ENCODE peak calls at places on chromosome 16, in ten cellular contexts. One of them, this sample, is unnamed.

GRCh38 chr16:85757341-85757822 is 6.5 kb upstream of the C16orf74 start:
- DNase-seq in cardiac muscle cell: no peak
- DNase-seq in ascending aorta: no peak
- DNase-seq in EL: peak
- DNase-seq in B cell: peak
- DNase-seq in activated CD4-positive, CD25-positive, alpha-beta regulatory T cell: no peak
- DNase-seq in SK-N-DZ: no peak
- DNase-seq in stimulated activated CD8-positive, alpha-beta memory T cell treated with anti-CD3 and anti-CD28 coated beads, Interleukin-2, amount 100 ng/mL, for 1 hour: no peak
- DNase-seq in HT1080: peak
- DNase-seq in stimulated activated naive CD8-positive, alpha-beta T cell treated with anti-CD3 and anti-CD28 coated beads, Interleukin-15, amount 100 ng/mL, for 72 hours: peak
- DNase-seq in this sample: no peak

GRCh38 chr16:67084345-67085028 is 25.3 kb upstream of the PHAF1 start:
- DNase-seq in HT1080: no peak
- DNase-seq in stimulated activated naive CD8-positive, alpha-beta T cell treated with anti-CD3 and anti-CD28 coated beads, Interleukin-15, amount 100 ng/mL, for 72 hours: no peak
- DNase-seq in cardiac muscle cell: peak
- DNase-seq in activated CD4-positive, CD25-positive, alpha-beta regulatory T cell: no peak
- DNase-seq in B cell: no peak
- DNase-seq in ascending aorta: no peak
- DNase-seq in EL: no peak
- DNase-seq in SK-N-DZ: no peak
- DNase-seq in stimulated activated CD8-positive, alpha-beta memory T cell treated with anti-CD3 and anti-CD28 coated beads, Interleukin-2, amount 100 ng/mL, for 1 hour: no peak
- DNase-seq in this sample: no peak

GRCh38 chr16:2339521-2340484 is 725 bp downstream of the ABCA3 start:
- DNase-seq in HT1080: peak
- DNase-seq in cardiac muscle cell: peak
- DNase-seq in stimulated activated CD8-positive, alpha-beta memory T cell treated with anti-CD3 and anti-CD28 coated beads, Interleukin-2, amount 100 ng/mL, for 1 hour: no peak
- DNase-seq in B cell: peak
- DNase-seq in EL: peak
- DNase-seq in SK-N-DZ: peak
- DNase-seq in activated CD4-positive, CD25-positive, alpha-beta regulatory T cell: no peak
- DNase-seq in stimulated activated naive CD8-positive, alpha-beta T cell treated with anti-CD3 and anti-CD28 coated beads, Interleukin-15, amount 100 ng/mL, for 72 hours: peak
- DNase-seq in ascending aorta: peak
- DNase-seq in this sample: peak

GRCh38 chr16:49854227-49855203 is 1.4 kb downstream of the ZNF423 start:
- DNase-seq in stimulated activated CD8-positive, alpha-beta memory T cell treated with anti-CD3 and anti-CD28 coated beads, Interleukin-2, amount 100 ng/mL, for 1 hour: no peak
- DNase-seq in cardiac muscle cell: no peak
- DNase-seq in activated CD4-positive, CD25-positive, alpha-beta regulatory T cell: no peak
- DNase-seq in stimulated activated naive CD8-positive, alpha-beta T cell treated with anti-CD3 and anti-CD28 coated beads, Interleukin-15, amount 100 ng/mL, for 72 hours: peak
- DNase-seq in HT1080: no peak
- DNase-seq in ascending aorta: no peak
- DNase-seq in EL: no peak
- DNase-seq in SK-N-DZ: peak
- DNase-seq in B cell: no peak
- DNase-seq in this sample: no peak

GRCh38 chr16:74466872-74467271 is 45.6 kb upstream of the CLEC18B start:
- DNase-seq in B cell: no peak
- DNase-seq in ascending aorta: no peak
- DNase-seq in stimulated activated CD8-positive, alpha-beta memory T cell treated with anti-CD3 and anti-CD28 coated beads, Interleukin-2, amount 100 ng/mL, for 1 hour: no peak
- DNase-seq in cardiac muscle cell: no peak
- DNase-seq in activated CD4-positive, CD25-positive, alpha-beta regulatory T cell: no peak
- DNase-seq in stimulated activated naive CD8-positive, alpha-beta T cell treated with anti-CD3 and anti-CD28 coated beads, Interleukin-15, amount 100 ng/mL, for 72 hours: no peak
- DNase-seq in SK-N-DZ: no peak
- DNase-seq in EL: no peak
- DNase-seq in HT1080: no peak
- DNase-seq in this sample: no peak

GRCh38 chr16:2715519-2715918 is 4.5 kb downstream of the PRSS27 start:
- DNase-seq in SK-N-DZ: no peak
- DNase-seq in HT1080: no peak
- DNase-seq in B cell: peak
- DNase-seq in EL: peak
- DNase-seq in stimulated activated CD8-positive, alpha-beta memory T cell treated with anti-CD3 and anti-CD28 coated beads, Interleukin-2, amount 100 ng/mL, for 1 hour: peak
- DNase-seq in activated CD4-positive, CD25-positive, alpha-beta regulatory T cell: peak
- DNase-seq in ascending aorta: peak
- DNase-seq in stimulated activated naive CD8-positive, alpha-beta T cell treated with anti-CD3 and anti-CD28 coated beads, Interleukin-15, amount 100 ng/mL, for 72 hours: peak
- DNase-seq in cardiac muscle cell: peak
- DNase-seq in this sample: peak

GRCh38 chr16:84396537-84397008 is 28.2 kb downstream of the ATP2C2 start:
- DNase-seq in stimulated activated CD8-positive, alpha-beta memory T cell treated with anti-CD3 and anti-CD28 coated beads, Interleukin-2, amount 100 ng/mL, for 1 hour: no peak
- DNase-seq in ascending aorta: no peak
- DNase-seq in activated CD4-positive, CD25-positive, alpha-beta regulatory T cell: no peak
- DNase-seq in HT1080: peak
- DNase-seq in EL: no peak
- DNase-seq in stimulated activated naive CD8-positive, alpha-beta T cell treated with anti-CD3 and anti-CD28 coated beads, Interleukin-15, amount 100 ng/mL, for 72 hours: no peak
- DNase-seq in cardiac muscle cell: peak
- DNase-seq in B cell: no peak
- DNase-seq in SK-N-DZ: no peak
- DNase-seq in this sample: no peak

GRCh38 chr16:57757883-57758282 is 22.3 kb downstream of the KATNB1 start:
- DNase-seq in SK-N-DZ: no peak
- DNase-seq in stimulated activated CD8-positive, alpha-beta memory T cell treated with anti-CD3 and anti-CD28 coated beads, Interleukin-2, amount 100 ng/mL, for 1 hour: no peak
- DNase-seq in HT1080: no peak
- DNase-seq in cardiac muscle cell: no peak
- DNase-seq in activated CD4-positive, CD25-positive, alpha-beta regulatory T cell: no peak
- DNase-seq in stimulated activated naive CD8-positive, alpha-beta T cell treated with anti-CD3 and anti-CD28 coated beads, Interleukin-15, amount 100 ng/mL, for 72 hours: no peak
- DNase-seq in B cell: no peak
- DNase-seq in ascending aorta: no peak
- DNase-seq in EL: no peak
- DNase-seq in this sample: no peak

GRCh38 chr16:85137323-85138072 is 25.2 kb upstream of the CIBAR2 start:
- DNase-seq in EL: peak
- DNase-seq in ascending aorta: peak
- DNase-seq in B cell: no peak
- DNase-seq in cardiac muscle cell: peak
- DNase-seq in stimulated activated CD8-positive, alpha-beta memory T cell treated with anti-CD3 and anti-CD28 coated beads, Interleukin-2, amount 100 ng/mL, for 1 hour: no peak
- DNase-seq in activated CD4-positive, CD25-positive, alpha-beta regulatory T cell: no peak
- DNase-seq in SK-N-DZ: peak
- DNase-seq in HT1080: peak
- DNase-seq in stimulated activated naive CD8-positive, alpha-beta T cell treated with anti-CD3 and anti-CD28 coated beads, Interleukin-15, amount 100 ng/mL, for 72 hours: no peak
- DNase-seq in this sample: peak

GRCh38 chr16:56815721-56816120 is 49.3 kb upstream of the SLC12A3 start:
- DNase-seq in B cell: no peak
- DNase-seq in activated CD4-positive, CD25-positive, alpha-beta regulatory T cell: no peak
- DNase-seq in stimulated activated naive CD8-positive, alpha-beta T cell treated with anti-CD3 and anti-CD28 coated beads, Interleukin-15, amount 100 ng/mL, for 72 hours: no peak
- DNase-seq in EL: no peak
- DNase-seq in HT1080: no peak
- DNase-seq in SK-N-DZ: no peak
- DNase-seq in cardiac muscle cell: no peak
- DNase-seq in ascending aorta: no peak
- DNase-seq in stimulated activated CD8-positive, alpha-beta memory T cell treated with anti-CD3 and anti-CD28 coated beads, Interleukin-2, amount 100 ng/mL, for 1 hour: no peak
- DNase-seq in this sample: no peak

GRCh38 chr16:27235055-27235937 is 32.0 kb downstream of the KDM8 start:
- DNase-seq in EL: peak
- DNase-seq in activated CD4-positive, CD25-positive, alpha-beta regulatory T cell: no peak
- DNase-seq in ascending aorta: peak
- DNase-seq in cardiac muscle cell: peak
- DNase-seq in B cell: peak
- DNase-seq in HT1080: peak
- DNase-seq in stimulated activated CD8-positive, alpha-beta memory T cell treated with anti-CD3 and anti-CD28 coated beads, Interleukin-2, amount 100 ng/mL, for 1 hour: peak
- DNase-seq in stimulated activated naive CD8-positive, alpha-beta T cell treated with anti-CD3 and anti-CD28 coated beads, Interleukin-15, amount 100 ng/mL, for 72 hours: peak
- DNase-seq in SK-N-DZ: peak
- DNase-seq in this sample: peak

GRCh38 chr16:75080205-75081029 is 36.2 kb downstream of the LDHD start:
- DNase-seq in B cell: no peak
- DNase-seq in ascending aorta: no peak
- DNase-seq in stimulated activated CD8-positive, alpha-beta memory T cell treated with anti-CD3 and anti-CD28 coated beads, Interleukin-2, amount 100 ng/mL, for 1 hour: no peak
- DNase-seq in HT1080: peak
- DNase-seq in activated CD4-positive, CD25-positive, alpha-beta regulatory T cell: no peak
- DNase-seq in stimulated activated naive CD8-positive, alpha-beta T cell treated with anti-CD3 and anti-CD28 coated beads, Interleukin-15, amount 100 ng/mL, for 72 hours: no peak
- DNase-seq in SK-N-DZ: no peak
- DNase-seq in EL: peak
- DNase-seq in cardiac muscle cell: peak
- DNase-seq in this sample: peak

GRCh38 chr16:67101683-67102082 is 8.1 kb upstream of the PHAF1 start:
- DNase-seq in cardiac muscle cell: no peak
- DNase-seq in ascending aorta: no peak
- DNase-seq in EL: peak
- DNase-seq in B cell: no peak
- DNase-seq in stimulated activated naive CD8-positive, alpha-beta T cell treated with anti-CD3 and anti-CD28 coated beads, Interleukin-15, amount 100 ng/mL, for 72 hours: peak
- DNase-seq in stimulated activated CD8-positive, alpha-beta memory T cell treated with anti-CD3 and anti-CD28 coated beads, Interleukin-2, amount 100 ng/mL, for 1 hour: no peak
- DNase-seq in HT1080: peak
- DNase-seq in activated CD4-positive, CD25-positive, alpha-beta regulatory T cell: no peak
- DNase-seq in SK-N-DZ: no peak
- DNase-seq in this sample: peak

GRCh38 chr16:30953511-30954124 is 3.9 kb upstream of the SETD1A start:
- DNase-seq in cardiac muscle cell: peak
- DNase-seq in EL: peak
- DNase-seq in stimulated activated CD8-positive, alpha-beta memory T cell treated with anti-CD3 and anti-CD28 coated beads, Interleukin-2, amount 100 ng/mL, for 1 hour: peak
- DNase-seq in activated CD4-positive, CD25-positive, alpha-beta regulatory T cell: peak
- DNase-seq in SK-N-DZ: peak
- DNase-seq in ascending aorta: peak
- DNase-seq in stimulated activated naive CD8-positive, alpha-beta T cell treated with anti-CD3 and anti-CD28 coated beads, Interleukin-15, amount 100 ng/mL, for 72 hours: peak
- DNase-seq in B cell: peak
- DNase-seq in HT1080: peak
- DNase-seq in this sample: peak

GRCh38 chr16:21159281-21159951 is 942 bp downstream of the LDAF1 start:
- DNase-seq in cardiac muscle cell: no peak
- DNase-seq in stimulated activated CD8-positive, alpha-beta memory T cell treated with anti-CD3 and anti-CD28 coated beads, Interleukin-2, amount 100 ng/mL, for 1 hour: no peak
- DNase-seq in B cell: peak
- DNase-seq in stimulated activated naive CD8-positive, alpha-beta T cell treated with anti-CD3 and anti-CD28 coated beads, Interleukin-15, amount 100 ng/mL, for 72 hours: no peak
- DNase-seq in activated CD4-positive, CD25-positive, alpha-beta regulatory T cell: no peak
- DNase-seq in HT1080: no peak
- DNase-seq in SK-N-DZ: no peak
- DNase-seq in ascending aorta: no peak
- DNase-seq in EL: no peak
- DNase-seq in this sample: peak

GRCh38 chr16:2517954-2518605 is 2.1 kb upstream of the AMDHD2 start:
- DNase-seq in B cell: no peak
- DNase-seq in SK-N-DZ: no peak
- DNase-seq in stimulated activated naive CD8-positive, alpha-beta T cell treated with anti-CD3 and anti-CD28 coated beads, Interleukin-15, amount 100 ng/mL, for 72 hours: no peak
- DNase-seq in ascending aorta: no peak
- DNase-seq in stimulated activated CD8-positive, alpha-beta memory T cell treated with anti-CD3 and anti-CD28 coated beads, Interleukin-2, amount 100 ng/mL, for 1 hour: no peak
- DNase-seq in activated CD4-positive, CD25-positive, alpha-beta regulatory T cell: no peak
- DNase-seq in EL: no peak
- DNase-seq in cardiac muscle cell: no peak
- DNase-seq in HT1080: no peak
- DNase-seq in this sample: no peak

GRCh38 chr16:53504161-53504663 is 1.2 kb upstream of the AKTIP start:
- DNase-seq in ascending aorta: peak
- DNase-seq in HT1080: peak
- DNase-seq in B cell: peak
- DNase-seq in stimulated activated CD8-positive, alpha-beta memory T cell treated with anti-CD3 and anti-CD28 coated beads, Interleukin-2, amount 100 ng/mL, for 1 hour: no peak
- DNase-seq in stimulated activated naive CD8-positive, alpha-beta T cell treated with anti-CD3 and anti-CD28 coated beads, Interleukin-15, amount 100 ng/mL, for 72 hours: peak
- DNase-seq in EL: peak
- DNase-seq in cardiac muscle cell: peak
- DNase-seq in activated CD4-positive, CD25-positive, alpha-beta regulatory T cell: no peak
- DNase-seq in SK-N-DZ: peak
- DNase-seq in this sample: peak

GRCh38 chr16:24535827-24536226 is 3.5 kb upstream of the RBBP6 start:
- DNase-seq in EL: no peak
- DNase-seq in cardiac muscle cell: no peak
- DNase-seq in B cell: no peak
- DNase-seq in activated CD4-positive, CD25-positive, alpha-beta regulatory T cell: no peak
- DNase-seq in stimulated activated naive CD8-positive, alpha-beta T cell treated with anti-CD3 and anti-CD28 coated beads, Interleukin-15, amount 100 ng/mL, for 72 hours: no peak
- DNase-seq in ascending aorta: no peak
- DNase-seq in HT1080: no peak
- DNase-seq in SK-N-DZ: no peak
- DNase-seq in stimulated activated CD8-positive, alpha-beta memory T cell treated with anti-CD3 and anti-CD28 coated beads, Interleukin-2, amount 100 ng/mL, for 1 hour: no peak
- DNase-seq in this sample: no peak

GRCh38 chr16:4800290-4801041 is 2.0 kb downstream of the ROGDI start:
- DNase-seq in EL: no peak
- DNase-seq in cardiac muscle cell: no peak
- DNase-seq in activated CD4-positive, CD25-positive, alpha-beta regulatory T cell: no peak
- DNase-seq in stimulated activated naive CD8-positive, alpha-beta T cell treated with anti-CD3 and anti-CD28 coated beads, Interleukin-15, amount 100 ng/mL, for 72 hours: no peak
- DNase-seq in ascending aorta: no peak
- DNase-seq in SK-N-DZ: peak
- DNase-seq in B cell: peak
- DNase-seq in HT1080: no peak
- DNase-seq in stimulated activated CD8-positive, alpha-beta memory T cell treated with anti-CD3 and anti-CD28 coated beads, Interleukin-2, amount 100 ng/mL, for 1 hour: no peak
- DNase-seq in this sample: no peak

GRCh38 chr16:52066951-52067350 is 480.0 kb downstream of the TOX3 start:
- DNase-seq in activated CD4-positive, CD25-positive, alpha-beta regulatory T cell: no peak
- DNase-seq in B cell: no peak
- DNase-seq in stimulated activated naive CD8-positive, alpha-beta T cell treated with anti-CD3 and anti-CD28 coated beads, Interleukin-15, amount 100 ng/mL, for 72 hours: no peak
- DNase-seq in stimulated activated CD8-positive, alpha-beta memory T cell treated with anti-CD3 and anti-CD28 coated beads, Interleukin-2, amount 100 ng/mL, for 1 hour: no peak
- DNase-seq in SK-N-DZ: no peak
- DNase-seq in EL: no peak
- DNase-seq in cardiac muscle cell: no peak
- DNase-seq in ascending aorta: no peak
- DNase-seq in HT1080: no peak
- DNase-seq in this sample: no peak

GRCh38 chr16:28623172-28623711 is 13.4 kb upstream of the SULT1A1 start:
- DNase-seq in B cell: peak
- DNase-seq in cardiac muscle cell: peak
- DNase-seq in SK-N-DZ: no peak
- DNase-seq in stimulated activated CD8-positive, alpha-beta memory T cell treated with anti-CD3 and anti-CD28 coated beads, Interleukin-2, amount 100 ng/mL, for 1 hour: peak
- DNase-seq in ascending aorta: no peak
- DNase-seq in stimulated activated naive CD8-positive, alpha-beta T cell treated with anti-CD3 and anti-CD28 coated beads, Interleukin-15, amount 100 ng/mL, for 72 hours: peak
- DNase-seq in EL: no peak
- DNase-seq in HT1080: no peak
- DNase-seq in activated CD4-positive, CD25-positive, alpha-beta regulatory T cell: peak
- DNase-seq in this sample: no peak

GRCh38 chr16:88524274-88524972 is 45.8 kb upstream of the ZC3H18 start:
- DNase-seq in cardiac muscle cell: no peak
- DNase-seq in activated CD4-positive, CD25-positive, alpha-beta regulatory T cell: no peak
- DNase-seq in stimulated activated naive CD8-positive, alpha-beta T cell treated with anti-CD3 and anti-CD28 coated beads, Interleukin-15, amount 100 ng/mL, for 72 hours: no peak
- DNase-seq in SK-N-DZ: no peak
- DNase-seq in HT1080: no peak
- DNase-seq in ascending aorta: no peak
- DNase-seq in stimulated activated CD8-positive, alpha-beta memory T cell treated with anti-CD3 and anti-CD28 coated beads, Interleukin-2, amount 100 ng/mL, for 1 hour: no peak
- DNase-seq in EL: no peak
- DNase-seq in B cell: no peak
- DNase-seq in this sample: no peak

GRCh38 chr16:760498-761343 is at the start of gene MSLN:
- DNase-seq in activated CD4-positive, CD25-positive, alpha-beta regulatory T cell: no peak
- DNase-seq in SK-N-DZ: no peak
- DNase-seq in HT1080: no peak
- DNase-seq in cardiac muscle cell: no peak
- DNase-seq in stimulated activated naive CD8-positive, alpha-beta T cell treated with anti-CD3 and anti-CD28 coated beads, Interleukin-15, amount 100 ng/mL, for 72 hours: no peak
- DNase-seq in B cell: no peak
- DNase-seq in stimulated activated CD8-positive, alpha-beta memory T cell treated with anti-CD3 and anti-CD28 coated beads, Interleukin-2, amount 100 ng/mL, for 1 hour: no peak
- DNase-seq in ascending aorta: no peak
- DNase-seq in EL: peak
- DNase-seq in this sample: no peak